ENCODE peak calls at places on chromosome 5, in five cellular contexts. I, O, Z, R and K are unnamed samples.

GRCh38 chr5:27437594-27438200 is 399.3 kb upstream of the CDH9 start:
- DNase-seq in Z (no peak), R (no peak), I (no peak), O (no peak), K (no peak)

GRCh38 chr5:142013734-142014495 is 1.1 kb upstream of the GNPDA1 start:
- DNase-seq in O (no peak), R (no peak), Z (peak), I (no peak), K (no peak)

GRCh38 chr5:90248640-90249039 is 160.9 kb downstream of the CETN3 start:
- DNase-seq in R (no peak), I (peak), Z (no peak), O (no peak), K (no peak)

GRCh38 chr5:139682016-139682975 is 34.1 kb downstream of the CXXC5 start:
- DNase-seq in O (no peak), Z (no peak), I (no peak), R (no peak), K (no peak)

GRCh38 chr5:16926417-16926816 is 9.7 kb downstream of the MYO10 start:
- DNase-seq in R (no peak), Z (no peak), I (no peak), O (no peak), K (no peak)

GRCh38 chr5:152104211-152104610 is 179.6 kb upstream of the GLRA1 start:
- DNase-seq in R (no peak), O (no peak), I (no peak), Z (no peak), K (no peak)

GRCh38 chr5:108212775-108213346 is 169.0 kb downstream of the FBXL17 start:
- DNase-seq in I (no peak), Z (no peak), R (peak), O (no peak), K (no peak)

GRCh38 chr5:56669534-56670483 is 145.5 kb upstream of the MAP3K1 start:
- DNase-seq in Z (peak), R (no peak), O (peak), I (no peak), K (no peak)

GRCh38 chr5:80254767-80255424 is 952 bp downstream of the SERINC5 start:
- DNase-seq in O (no peak), R (no peak), I (no peak), Z (no peak), K (no peak)

GRCh38 chr5:132019857-132020555 is 8.5 kb upstream of the ACSL6 start:
- DNase-seq in I (no peak), Z (no peak), R (no peak), O (peak), K (no peak)

GRCh38 chr5:122882836-122883235 is 37.4 kb downstream of the SNX24 start:
- DNase-seq in Z (no peak), R (no peak), O (no peak), I (no peak), K (no peak)

GRCh38 chr5:33726422-33727165 is 165.2 kb downstream of the ADAMTS12 start:
- DNase-seq in R (no peak), Z (no peak), I (no peak), O (no peak), K (no peak)